ENCODE peak calls at places on chromosomes 2 and 18, in six cellular contexts. P, Q, G, U, K and D are unnamed samples.

GRCh38 chr2:177604291-177605065 is 211.9 kb downstream of the AGPS start:
- DNase-seq in U (peak), Q (peak), K (peak), P (peak), G (peak), D (peak)

GRCh38 chr2:240216197-240216596 is 75.7 kb upstream of the OTOS start:
- DNase-seq in Q (no peak), U (no peak), G (no peak), P (no peak), K (no peak), D (no peak)

GRCh38 chr18:57527479-57528237 is 58.8 kb downstream of the FECH start:
- DNase-seq in Q (no peak), P (no peak), U (no peak), G (no peak), K (no peak), D (no peak)

GRCh38 chr2:207086136-207086535 is 79.6 kb downstream of the KLF7 start:
- DNase-seq in K (no peak), Q (no peak), U (no peak), G (no peak), P (no peak), D (no peak)

GRCh38 chr2:86398500-86398899 is 42.7 kb upstream of the KDM3A start:
- DNase-seq in K (no peak), U (no peak), P (no peak), G (no peak), Q (no peak), D (no peak)

GRCh38 chr2:153890572-153890971 is 18.9 kb downstream of the GALNT13 start:
- DNase-seq in K (peak), G (no peak), Q (no peak), P (no peak), U (no peak), D (peak)

GRCh38 chr2:176078440-176079284 is 5.1 kb downstream of the EVX2 start:
- DNase-seq in G (no peak), K (no peak), U (no peak), P (no peak), Q (no peak), D (peak)

GRCh38 chr2:99337931-99338580 is 867 bp downstream of the EIF5B start:
- DNase-seq in G (peak), K (no peak), P (peak), Q (peak), U (peak), D (peak)

GRCh38 chr2:80329491-80329890 is 24.9 kb upstream of the LRRTM1 start:
- DNase-seq in G (no peak), Q (no peak), U (no peak), K (no peak), P (no peak), D (no peak)

GRCh38 chr18:30999186-30999585 is 43.4 kb downstream of the DSC3 start:
- DNase-seq in U (peak), P (no peak), G (no peak), K (no peak), Q (no peak), D (no peak)

GRCh38 chr18:7945882-7946281 is 378.8 kb downstream of the PTPRM start:
- DNase-seq in P (peak), K (no peak), G (no peak), Q (peak), U (peak), D (no peak)

GRCh38 chr2:64826703-64827102 is 162.5 kb upstream of the SLC1A4 start:
- DNase-seq in Q (no peak), P (no peak), K (no peak), U (no peak), G (no peak), D (no peak)

GRCh38 chr2:64831977-64832328 is 157.2 kb upstream of the SLC1A4 start:
- DNase-seq in P (no peak), Q (no peak), U (no peak), G (no peak), K (no peak), D (no peak)

GRCh38 chr2:64829522-64829921 is 159.7 kb upstream of the SLC1A4 start:
- DNase-seq in G (no peak), P (no peak), U (no peak), K (no peak), Q (no peak), D (no peak)

GRCh38 chr2:64832926-64833325 is 156.3 kb upstream of the SLC1A4 start:
- DNase-seq in P (peak), Q (peak), K (no peak), U (no peak), G (no peak), D (no peak)

DNA sequence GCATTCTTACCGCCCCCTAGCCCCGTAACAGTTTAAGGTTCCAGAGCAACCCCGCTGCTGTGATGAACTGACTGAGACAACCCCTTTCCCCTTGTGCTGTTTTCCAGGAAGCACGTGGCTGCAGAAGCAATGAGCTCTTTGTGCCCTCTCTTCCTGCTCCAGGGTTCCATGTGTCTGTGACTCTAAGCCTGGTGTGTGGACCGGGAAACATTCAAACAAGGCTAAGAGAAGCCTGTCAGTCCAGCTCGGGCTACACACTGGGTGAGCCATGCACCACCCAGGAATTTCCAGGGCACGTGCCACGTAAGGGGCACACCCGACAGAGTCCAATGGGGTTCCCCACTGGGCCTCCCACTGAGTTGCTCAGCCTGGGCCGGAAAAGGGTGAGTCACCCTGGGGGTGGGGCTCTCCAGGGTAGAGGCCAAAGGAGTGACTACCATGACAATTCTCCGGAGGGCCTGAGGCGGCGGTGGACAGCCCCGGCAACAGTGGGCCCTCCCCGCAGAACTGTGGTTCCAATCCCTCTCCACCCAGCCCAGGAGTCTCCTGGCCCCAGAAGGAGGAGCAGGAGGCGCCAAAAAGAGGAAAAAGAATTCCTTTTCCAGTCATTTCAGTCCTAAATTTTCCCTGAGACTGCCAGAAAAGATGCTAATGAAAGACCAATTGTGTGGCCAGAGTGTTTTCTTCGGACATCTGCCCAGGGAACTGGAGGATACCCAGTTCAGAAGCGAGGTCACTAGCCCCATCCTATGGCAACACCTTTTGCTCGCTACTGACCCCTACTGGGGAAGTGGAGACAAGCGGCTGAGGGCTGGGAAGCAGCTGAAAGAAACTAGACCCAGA is 157.8 kb upstream of the SLC1A4 start:
- DNase-seq in K (peak), P (peak), U (peak), G (peak), Q (peak), D (peak)
- H3K9ac ChIP-seq in K (no peak), P (no peak), U (peak), G (no peak), Q (no peak), D (no peak)

DNA sequence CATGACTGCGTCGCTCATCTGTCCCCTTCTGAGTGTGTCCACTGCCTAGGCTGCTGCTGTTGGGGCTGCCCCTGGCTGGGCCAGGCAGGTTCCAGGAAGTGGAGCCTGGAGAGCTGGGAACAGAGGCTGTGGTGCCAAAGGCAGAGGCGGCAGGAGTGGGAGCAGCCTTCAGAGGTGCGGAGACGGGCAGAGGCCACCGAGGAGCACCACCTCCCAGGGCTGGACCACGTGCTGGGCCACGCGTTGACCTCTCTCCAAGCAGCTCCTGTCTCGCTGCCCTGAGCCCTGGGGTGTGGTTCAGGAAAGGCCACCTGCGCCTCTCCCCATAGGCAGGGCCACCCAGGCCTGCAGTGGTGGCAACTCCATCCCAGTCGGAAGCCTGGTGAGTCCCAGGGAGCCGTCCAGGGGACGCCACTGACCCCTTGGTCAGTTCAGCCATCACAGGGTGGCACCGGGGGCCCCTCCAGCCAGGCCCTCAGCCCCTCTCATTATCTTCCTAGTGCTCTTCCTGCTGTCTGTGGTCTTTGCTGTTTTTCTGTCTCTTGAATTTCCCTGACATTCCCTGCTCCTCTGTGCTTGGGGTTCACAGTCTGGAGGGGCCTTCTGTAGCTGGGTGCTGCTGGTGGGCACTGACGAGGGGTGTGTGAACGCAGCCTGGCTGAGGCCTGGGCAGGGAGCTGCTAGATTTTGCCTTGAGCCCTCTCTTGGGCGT is 122.8 kb upstream of the HS6ST1 start:
- DNase-seq in K (no peak), P (no peak), G (no peak), Q (no peak), U (no peak), D (no peak)
- H3K4ac ChIP-seq in K (no peak), P (peak), G (no peak), Q (no peak), U (peak), D (no peak)

DNA sequence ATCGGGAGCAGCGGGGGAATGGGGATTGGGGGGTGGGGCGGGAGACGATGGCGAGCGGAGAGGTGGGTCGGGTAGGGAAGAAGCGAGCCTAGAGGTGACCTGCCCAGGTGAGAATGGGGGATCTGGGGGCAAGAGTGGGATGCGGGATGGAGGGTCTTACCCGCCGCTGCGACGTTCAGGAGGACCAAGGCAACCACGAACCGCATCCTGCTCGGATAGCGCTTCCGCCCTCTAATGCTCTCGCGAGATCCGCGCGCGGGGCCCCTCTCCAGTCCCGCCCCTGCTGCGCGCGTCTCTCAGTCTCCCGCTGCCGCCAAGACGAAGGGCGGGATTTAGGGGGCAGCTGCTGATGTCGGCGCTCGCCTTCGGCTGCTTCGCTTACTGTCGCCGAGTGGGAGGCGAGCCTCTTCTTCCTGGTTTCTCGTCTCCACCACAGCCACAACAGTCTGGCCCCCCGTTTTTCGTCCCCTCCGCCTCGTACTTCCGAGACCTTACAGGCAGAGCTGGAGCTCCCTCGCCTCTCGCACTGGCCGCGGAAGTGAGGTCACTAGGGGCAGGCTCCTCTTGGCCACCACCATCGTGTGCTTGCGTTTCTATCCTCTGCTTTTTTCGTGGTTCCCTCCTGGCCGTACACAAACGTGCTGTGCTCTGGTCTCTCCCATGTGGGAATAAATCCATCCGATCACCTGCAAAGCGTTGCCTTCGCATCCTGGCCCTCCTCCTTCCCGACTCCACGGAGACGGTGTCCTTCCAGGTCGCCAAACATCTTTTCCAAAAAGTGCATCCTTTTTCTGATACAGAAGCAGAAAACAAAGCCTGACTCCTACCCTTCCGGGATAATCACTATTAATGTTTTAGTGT is at the start of gene TGOLN2:
- DNase-seq in G (peak), K (peak), P (peak), U (peak), Q (peak), D (peak)
- H2BK5ac ChIP-seq in G (peak), K (peak), P (peak), U (peak), Q (peak), D (peak)

GRCh38 chr2:110126926-110127325 is 11.3 kb upstream of the MALL start:
- DNase-seq in U (no peak), G (no peak), Q (no peak), P (no peak), K (no peak), D (no peak)

GRCh38 chr2:110121592-110121991 is 6.0 kb upstream of the MALL start:
- DNase-seq in K (no peak), P (no peak), G (no peak), U (no peak), Q (no peak), D (no peak)

GRCh38 chr2:110125292-110125691 is 9.7 kb upstream of the MALL start:
- DNase-seq in U (peak), G (no peak), Q (peak), K (no peak), P (peak), D (no peak)

GRCh38 chr2:110124038-110124825 is 8.6 kb upstream of the MALL start:
- DNase-seq in P (no peak), G (no peak), U (no peak), Q (no peak), K (no peak), D (no peak)

DNA sequence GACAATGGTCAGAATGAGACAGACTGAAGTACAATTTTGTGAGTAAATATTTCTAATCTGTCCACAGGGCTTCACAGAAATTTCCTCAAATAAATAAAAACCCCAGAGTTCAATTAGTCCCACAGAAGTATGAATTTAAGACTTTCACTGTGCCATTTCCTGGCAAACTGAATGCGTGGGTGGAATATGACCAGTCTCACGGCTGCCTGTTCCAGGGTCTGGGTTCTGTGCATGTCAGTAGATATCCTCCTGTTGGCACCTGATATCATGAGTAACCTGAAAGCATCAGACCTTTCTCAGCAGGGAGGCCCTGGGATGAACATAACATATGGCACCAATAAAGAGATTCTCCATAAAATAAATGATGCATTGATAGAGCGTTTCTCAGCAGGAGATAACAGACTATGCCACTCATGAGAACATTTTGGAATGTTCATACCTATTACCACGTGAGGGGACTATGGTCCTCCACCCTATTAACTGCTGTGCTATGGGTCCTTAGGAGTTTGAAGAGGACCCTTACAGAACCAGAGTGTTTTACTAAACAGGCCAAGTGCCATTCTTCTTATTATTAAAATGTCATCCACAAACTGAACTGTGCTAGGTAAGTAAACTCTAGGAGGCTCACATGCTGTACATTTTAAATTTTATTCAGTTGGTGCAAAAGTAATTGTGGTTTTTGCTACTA is 10.6 kb upstream of the MALL start:
- DNase-seq in K (no peak), G (no peak), Q (no peak), U (no peak), P (peak), D (no peak)
- H3K9ac ChIP-seq in K (no peak), G (no peak), Q (no peak), U (no peak), P (no peak), D (no peak)

GRCh38 chr2:773256-774160 is 96.3 kb upstream of the TMEM18 start:
- DNase-seq in K (no peak), Q (no peak), G (no peak), P (no peak), U (no peak), D (no peak)
- H3K4ac ChIP-seq in K (peak), Q (no peak), G (no peak), P (no peak), U (no peak), D (no peak)

GRCh38 chr18:69882965-69883668 is 64.6 kb downstream of the CD226 start:
- DNase-seq in U (no peak), P (no peak), Q (no peak), G (no peak), K (no peak), D (no peak)

GRCh38 chr18:69876490-69876889 is 71.2 kb downstream of the CD226 start:
- DNase-seq in G (no peak), U (no peak), K (no peak), Q (no peak), P (no peak), D (no peak)

GRCh38 chr18:69878534-69878933 is 69.1 kb downstream of the CD226 start:
- DNase-seq in P (no peak), U (no peak), Q (no peak), K (no peak), G (no peak), D (peak)

GRCh38 chr18:69883781-69884180 is 63.9 kb downstream of the CD226 start:
- DNase-seq in P (no peak), U (no peak), K (no peak), G (no peak), Q (no peak), D (no peak)

GRCh38 chr18:69880083-69880482 is 67.6 kb downstream of the CD226 start:
- DNase-seq in K (no peak), P (no peak), U (no peak), Q (no peak), G (no peak), D (no peak)
- H2BK5ac ChIP-seq in K (no peak), P (no peak), U (no peak), Q (no peak), G (no peak), D (no peak)